ENCODE peak calls at places on chromosomes 11 and 22, in four cellular contexts. Y, H, O and Q are unnamed samples.

GRCh38 chr11:119722281-119722794 is 6.7 kb downstream of the NECTIN1 start:
- DNase-seq in Y (no peak), H (no peak), O (peak), Q (no peak)

GRCh38 chr11:117328414-117329010 is 858 bp downstream of the CEP164 start:
- DNase-seq in Y (no peak), H (no peak), O (no peak), Q (peak)

GRCh38 chr11:109423114-109423859 is 1.3 kb downstream of the C11orf87 start:
- DNase-seq in Y (no peak), H (no peak), O (no peak), Q (no peak)

GRCh38 chr22:25680949-25681348 is 61.0 kb upstream of the MYO18B start:
- DNase-seq in Y (no peak), H (no peak), O (no peak), Q (no peak)

GRCh38 chr11:80451105-80451504 is 1010.3 kb upstream of the TENM4 start:
- DNase-seq in Y (no peak), H (no peak), O (peak), Q (no peak)

GRCh38 chr22:41504397-41504796 is 35.5 kb downstream of the ACO2 start:
- DNase-seq in Y (peak), H (no peak), O (no peak), Q (no peak)

GRCh38 chr11:43434893-43435292 is 76.2 kb downstream of the TTC17 start:
- DNase-seq in Y (no peak), H (no peak), O (no peak), Q (no peak)

GRCh38 chr11:124475265-124475664 is 29.8 kb upstream of the OR8B8 start:
- DNase-seq in Y (no peak), H (no peak), O (no peak), Q (no peak)

GRCh38 chr11:116690623-116691022 is 82.2 kb downstream of the BUD13 start:
- DNase-seq in Y (no peak), H (no peak), O (no peak), Q (no peak)

GRCh38 chr11:116427337-116427902 is 345.4 kb downstream of the BUD13 start:
- DNase-seq in Y (no peak), H (no peak), O (no peak), Q (no peak)

GRCh38 chr11:120334332-120334731 is 1.9 kb upstream of the ARHGEF12 start:
- DNase-seq in Y (no peak), H (no peak), O (no peak), Q (no peak)

GRCh38 chr22:41367039-41367679 is 14.6 kb upstream of the TEF start:
- DNase-seq in Y (peak), H (peak), O (no peak), Q (peak)

GRCh38 chr11:111329306-111330204 is 31.2 kb downstream of the POU2AF3 start:
- DNase-seq in Y (peak), H (no peak), O (no peak), Q (no peak)

GRCh38 chr11:92703431-92703830 is 266.0 kb upstream of the MTNR1B start:
- DNase-seq in Y (no peak), H (no peak), O (no peak), Q (no peak)

GRCh38 chr22:28074526-28074925 is 155.5 kb upstream of the PITPNB start:
- DNase-seq in Y (peak), H (no peak), O (no peak), Q (no peak)

GRCh38 chr22:43535336-43535735 is 123.5 kb downstream of the MPPED1 start:
- DNase-seq in Y (no peak), H (no peak), O (no peak), Q (no peak)

DNA sequence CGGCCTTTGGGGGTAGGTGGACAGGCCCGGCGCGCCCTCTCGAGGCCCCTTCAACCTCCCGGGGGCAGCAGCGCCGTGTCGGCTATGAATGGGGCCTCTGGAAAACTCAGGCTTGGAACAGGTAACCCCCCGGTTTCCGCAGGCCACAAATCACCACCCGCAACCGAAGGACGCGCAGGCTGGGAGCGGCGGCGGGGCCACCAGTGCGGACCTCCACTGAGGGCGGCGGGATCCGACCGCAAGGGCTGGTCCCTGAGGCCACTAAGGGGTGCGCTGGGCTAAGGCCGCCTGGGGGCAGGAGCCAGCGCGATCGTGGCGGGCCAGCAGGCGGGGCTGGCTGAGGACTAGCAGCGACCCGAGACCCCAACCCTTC is 695 bp upstream of the ATF4 start:
- DNase-seq in Y (peak), H (no peak), O (peak), Q (no peak)
- TF ChIP-seq CTCF in Y (peak), H (peak), O (peak), Q (no peak)

GRCh38 chr11:69882270-69882608 is 63.0 kb upstream of the FGF3 start:
- DNase-seq in Y (no peak), H (peak), O (no peak), Q (no peak)

GRCh38 chr11:69880803-69881445 is 61.7 kb upstream of the FGF3 start:
- DNase-seq in Y (peak), H (peak), O (no peak), Q (no peak)

GRCh38 chr11:69880041-69880802 is 61.0 kb upstream of the FGF3 start:
- DNase-seq in Y (peak), H (no peak), O (no peak), Q (no peak)

GRCh38 chr11:69883292-69884255 is 64.4 kb upstream of the FGF3 start:
- DNase-seq in Y (no peak), H (peak), O (no peak), Q (no peak)

GRCh38 chr11:69881467-69882269 is 62.5 kb upstream of the FGF3 start:
- DNase-seq in Y (peak), H (peak), O (no peak), Q (no peak)
- TF ChIP-seq CTCF in Y (no peak), H (no peak), O (no peak), Q (no peak)

GRCh38 chr11:61055776-61056175 is 46.5 kb upstream of the CD5 start:
- DNase-seq in Y (no peak), H (no peak), O (no peak), Q (no peak)

GRCh38 chr11:61054927-61055562 is 47.2 kb upstream of the CD5 start:
- DNase-seq in Y (no peak), H (no peak), O (no peak), Q (no peak)

GRCh38 chr11:61052182-61052972 is 49.9 kb upstream of the CD5 start:
- DNase-seq in Y (no peak), H (no peak), O (no peak), Q (no peak)

GRCh38 chr11:61054513-61054912 is 47.8 kb upstream of the CD5 start:
- DNase-seq in Y (no peak), H (no peak), O (no peak), Q (no peak)

GRCh38 chr11:61053198-61053597 is 49.1 kb upstream of the CD5 start:
- DNase-seq in Y (no peak), H (no peak), O (no peak), Q (no peak)
- TF ChIP-seq CTCF in Y (no peak), H (no peak), O (no peak), Q (no peak)

GRCh38 chr11:66312549-66313320 is 4.1 kb downstream of the CD248 start:
- DNase-seq in Y (peak), H (peak), O (peak), Q (peak)

GRCh38 chr11:66314561-66315497 is 2.0 kb downstream of the CD248 start:
- DNase-seq in Y (no peak), H (no peak), O (no peak), Q (no peak)

GRCh38 chr11:66311965-66312548 is 4.8 kb downstream of the CD248 start:
- DNase-seq in Y (peak), H (peak), O (peak), Q (peak)

GRCh38 chr11:66314186-66314501 is 2.7 kb downstream of the CD248 start:
- DNase-seq in Y (no peak), H (no peak), O (no peak), Q (no peak)

GRCh38 chr11:66313321-66314185 is 3.3 kb downstream of the CD248 start:
- DNase-seq in Y (peak), H (no peak), O (no peak), Q (no peak)
- TF ChIP-seq CTCF in Y (peak), H (no peak), O (no peak), Q (no peak)

GRCh38 chr11:33682446-33682845 is 18.2 kb downstream of the C11orf91 start:
- DNase-seq in Y (no peak), H (no peak), O (no peak), Q (no peak)
- TF ChIP-seq CTCF in Y (peak), H (no peak), O (no peak), Q (no peak)

GRCh38 chr11:65100674-65101350 is 4.8 kb downstream of the VPS51 start:
- DNase-seq in Y (no peak), H (no peak), O (no peak), Q (no peak)
- TF ChIP-seq CTCF in Y (no peak), H (no peak), O (peak), Q (no peak)

DNA sequence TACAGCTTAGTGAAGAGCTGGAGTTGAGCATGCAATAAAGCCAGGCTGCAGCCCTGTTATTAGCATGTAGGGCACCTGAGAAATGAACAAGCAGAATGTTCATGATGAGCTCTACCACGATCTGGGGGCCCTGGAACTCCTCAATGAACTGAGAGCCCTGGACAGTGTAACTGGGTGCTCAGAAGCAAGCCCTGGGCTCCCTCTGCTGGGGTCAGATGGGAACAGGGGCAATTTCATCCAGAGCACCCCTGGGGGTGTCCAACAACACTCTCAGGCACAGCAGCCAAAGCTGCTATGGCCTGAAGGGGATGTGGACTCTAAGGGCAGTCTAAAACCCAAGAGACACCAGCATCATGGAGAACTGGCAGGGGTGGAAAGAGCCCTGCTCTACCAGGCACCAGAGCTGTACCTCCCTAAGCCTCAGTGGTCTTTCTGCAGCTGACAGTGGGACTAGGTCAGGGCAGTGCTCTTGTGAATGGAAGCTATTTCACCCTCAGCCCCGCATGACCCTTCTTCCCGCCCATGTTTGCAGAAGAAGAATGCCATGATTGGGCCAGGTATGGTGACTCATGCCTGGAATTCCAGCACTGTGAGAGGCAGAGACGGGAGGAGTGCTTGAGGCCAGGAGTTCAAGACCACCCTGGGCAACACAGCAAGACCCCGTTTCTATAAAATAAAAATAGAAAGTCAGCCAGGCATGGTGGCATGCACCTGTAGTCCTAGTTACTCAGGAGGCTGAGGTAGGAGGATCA is 28.9 kb downstream of the THOC5 start:
- DNase-seq in Y (peak), H (no peak), O (peak), Q (no peak)
- TF ChIP-seq CTCF in Y (peak), H (no peak), O (peak), Q (no peak)

GRCh38 chr11:10414659-10415058 is 40.4 kb upstream of the AMPD3 start:
- DNase-seq in Y (peak), H (no peak), O (peak), Q (no peak)
- TF ChIP-seq CTCF in Y (no peak), H (no peak), O (no peak), Q (no peak)

GRCh38 chr11:87736928-87737327 is 438.3 kb downstream of the RAB38 start:
- DNase-seq in Y (no peak), H (no peak), O (no peak), Q (no peak)
- TF ChIP-seq CTCF in Y (no peak), H (no peak), O (no peak), Q (no peak)

GRCh38 chr11:130720232-130720787 is 196.0 kb downstream of the SNX19 start:
- DNase-seq in Y (no peak), H (no peak), O (no peak), Q (no peak)

GRCh38 chr11:130721282-130721681 is 195.0 kb downstream of the SNX19 start:
- DNase-seq in Y (no peak), H (no peak), O (no peak), Q (no peak)

GRCh38 chr11:130719516-130719915 is 196.8 kb downstream of the SNX19 start:
- DNase-seq in Y (no peak), H (no peak), O (no peak), Q (no peak)

GRCh38 chr11:130715085-130715932 is 201.0 kb downstream of the SNX19 start:
- DNase-seq in Y (no peak), H (no peak), O (no peak), Q (no peak)

DNA sequence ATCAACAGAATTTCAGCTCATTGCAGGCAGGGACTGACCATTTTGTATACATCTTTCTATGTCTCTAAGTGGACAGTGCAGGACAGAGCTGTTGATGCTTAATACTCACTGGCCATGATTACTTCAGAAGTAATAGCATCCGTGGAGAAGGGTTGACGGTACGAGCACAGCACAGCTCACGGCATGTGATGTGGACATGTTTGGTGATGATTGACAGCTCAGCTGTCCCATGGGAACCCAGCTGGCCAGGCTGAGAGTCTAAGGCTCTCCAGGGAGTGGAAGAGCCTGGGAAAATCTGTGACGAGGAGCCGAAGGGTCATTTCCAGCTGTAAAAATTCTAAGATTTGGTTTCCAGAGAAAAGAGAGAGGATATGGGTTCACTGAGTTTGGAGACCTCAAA is 198.2 kb downstream of the SNX19 start:
- DNase-seq in Y (no peak), H (no peak), O (no peak), Q (no peak)
- TF ChIP-seq CTCF in Y (no peak), H (no peak), O (no peak), Q (no peak)